ENCODE peak calls at places on chromosomes 11 and 22, in six cellular contexts. V is HFF-Myc, R is cardiac fibroblast, I is transverse colon, O is neuronal stem cell, Z is lower lobe of right lung. J is an unnamed sample.

GRCh38 chr11:1807628-1807995 is 27.2 kb upstream of the SYT8 start:
- DNase-seq in V (no peak), R (no peak), I (no peak), O (no peak), Z (no peak), J (no peak)

GRCh38 chr11:79312591-79313267 is 128.1 kb downstream of the TENM4 start:
- DNase-seq in V (no peak), R (no peak), I (no peak), O (no peak), Z (no peak), J (no peak)

GRCh38 chr11:96393753-96394348 is 4.0 kb downstream of the JRKL start:
- DNase-seq in V (peak), R (peak), I (no peak), O (no peak), Z (no peak), J (no peak)

GRCh38 chr11:22703040-22703439 is 36.6 kb downstream of the GAS2 start:
- DNase-seq in V (peak), R (peak), I (no peak), O (no peak), Z (no peak), J (no peak)

GRCh38 chr11:115075340-115075739 is 397.0 kb downstream of the NXPE2 start:
- DNase-seq in V (no peak), R (no peak), I (no peak), O (no peak), Z (no peak), J (no peak)

GRCh38 chr11:128860571-128861361 is 6.3 kb downstream of the KCNJ1 start:
- DNase-seq in V (no peak), R (peak), I (no peak), O (no peak), Z (no peak), J (no peak)

GRCh38 chr11:34651551-34651950 is 30.7 kb downstream of the EHF start:
- DNase-seq in V (no peak), R (peak), I (no peak), O (no peak), Z (no peak), J (no peak)

GRCh38 chr22:49657275-49657973 is 170.2 kb downstream of the BRD1 start:
- DNase-seq in V (no peak), R (no peak), I (peak), O (no peak), Z (peak), J (no peak)

GRCh38 chr22:19519041-19519926 is 4.9 kb downstream of the CLDN5 start:
- DNase-seq in V (no peak), R (no peak), I (no peak), O (no peak), Z (no peak), J (no peak)

GRCh38 chr22:49765951-49766350 is 61.7 kb downstream of the BRD1 start:
- DNase-seq in V (no peak), R (no peak), I (peak), O (no peak), Z (peak), J (peak)

GRCh38 chr22:24200616-24201212 is 19.4 kb downstream of the SUSD2 start:
- DNase-seq in V (no peak), R (peak), I (no peak), O (no peak), Z (no peak), J (no peak)

GRCh38 chr11:115379528-115379927 is 124.7 kb downstream of the CADM1 start:
- DNase-seq in V (no peak), R (no peak), I (no peak), O (no peak), Z (no peak), J (no peak)

GRCh38 chr11:61518032-61518795 is 9.7 kb downstream of the LRRC10B start:
- DNase-seq in V (no peak), R (no peak), I (no peak), O (no peak), Z (no peak), J (no peak)

GRCh38 chr11:92340839-92341238 is 116.2 kb downstream of the FAT3 start:
- DNase-seq in V (peak), R (peak), I (peak), O (no peak), Z (no peak), J (peak)

GRCh38 chr11:19931768-19932369 is 219.2 kb downstream of the NAV2 start:
- DNase-seq in V (no peak), R (no peak), I (no peak), O (no peak), Z (no peak), J (no peak)

GRCh38 chr22:43967069-43967468 is 11.8 kb downstream of the SAMM50 start:
- DNase-seq in V (no peak), R (no peak), I (no peak), O (no peak), Z (no peak), J (no peak)

GRCh38 chr11:43517518-43517917 is 158.8 kb downstream of the TTC17 start:
- DNase-seq in V (no peak), R (no peak), I (no peak), O (no peak), Z (no peak), J (no peak)

GRCh38 chr11:9739108-9739507 is 75.2 kb downstream of the SWAP70 start:
- DNase-seq in V (no peak), R (no peak), I (no peak), O (no peak), Z (no peak), J (no peak)

GRCh38 chr11:19241260-19242183 is 777 bp upstream of the E2F8 start:
- DNase-seq in V (no peak), R (peak), I (peak), O (peak), Z (peak), J (peak)

GRCh38 chr11:2507212-2507901 is 62.5 kb downstream of the KCNQ1 start:
- DNase-seq in V (no peak), R (no peak), I (peak), O (no peak), Z (no peak), J (peak)

GRCh38 chr22:50456026-50456425 is 18.8 kb downstream of the SBF1 start:
- DNase-seq in V (no peak), R (no peak), I (no peak), O (no peak), Z (no peak), J (no peak)

GRCh38 chr11:61513143-61513740 is 4.7 kb downstream of the LRRC10B start:
- DNase-seq in V (no peak), R (no peak), I (no peak), O (no peak), Z (no peak), J (peak)

GRCh38 chr11:13448876-13449275 is 14.1 kb downstream of the BTBD10 start:
- DNase-seq in V (no peak), R (peak), I (no peak), O (no peak), Z (no peak), J (no peak)

GRCh38 chr11:71481101-71481960 is 28.3 kb downstream of the NADSYN1 start:
- DNase-seq in V (no peak), R (no peak), I (no peak), O (no peak), Z (no peak), J (no peak)

GRCh38 chr11:125454047-125454446 is 42.0 kb downstream of the FEZ1 start:
- DNase-seq in V (no peak), R (no peak), I (no peak), O (no peak), Z (no peak), J (no peak)
- H3K4me3 ChIP-seq in V (no peak), R (no peak), I (no peak), O (no peak), Z (no peak), J (no peak)

GRCh38 chr11:316891-317291 is 3.1 kb downstream of the IFITM1 start:
- DNase-seq in V (no peak), R (no peak), I (no peak), O (no peak), Z (no peak), J (no peak)
- H3K4me3 ChIP-seq in V (peak), R (no peak), I (no peak), O (peak), Z (peak), J (no peak)

DNA sequence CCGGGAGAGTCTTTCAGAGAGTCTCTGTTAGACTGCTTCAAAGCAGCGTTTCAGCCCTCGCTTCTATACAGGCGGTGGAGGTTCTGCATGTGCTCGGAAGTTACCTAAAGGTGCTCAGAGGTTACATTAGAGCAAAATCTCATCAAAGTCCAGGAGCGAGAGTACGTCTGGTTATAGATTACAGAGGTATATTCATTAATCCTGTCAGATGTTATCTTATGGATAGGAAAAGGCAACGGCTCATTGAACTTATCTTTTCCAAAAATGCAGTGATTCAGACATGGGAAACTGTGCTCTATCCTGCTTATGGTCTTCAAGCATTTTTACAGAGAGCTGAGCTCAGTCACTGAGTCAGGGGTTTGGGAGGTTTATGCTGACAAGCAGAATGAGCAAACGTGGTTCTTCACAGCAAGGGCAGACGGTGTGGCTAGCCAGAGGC is 9.1 kb upstream of the ZBED5 start:
- DNase-seq in V (no peak), R (peak), I (no peak), O (no peak), Z (no peak), J (no peak)
- H3K4me3 ChIP-seq in V (no peak), R (no peak), I (no peak), O (no peak), Z (no peak), J (no peak)

DNA sequence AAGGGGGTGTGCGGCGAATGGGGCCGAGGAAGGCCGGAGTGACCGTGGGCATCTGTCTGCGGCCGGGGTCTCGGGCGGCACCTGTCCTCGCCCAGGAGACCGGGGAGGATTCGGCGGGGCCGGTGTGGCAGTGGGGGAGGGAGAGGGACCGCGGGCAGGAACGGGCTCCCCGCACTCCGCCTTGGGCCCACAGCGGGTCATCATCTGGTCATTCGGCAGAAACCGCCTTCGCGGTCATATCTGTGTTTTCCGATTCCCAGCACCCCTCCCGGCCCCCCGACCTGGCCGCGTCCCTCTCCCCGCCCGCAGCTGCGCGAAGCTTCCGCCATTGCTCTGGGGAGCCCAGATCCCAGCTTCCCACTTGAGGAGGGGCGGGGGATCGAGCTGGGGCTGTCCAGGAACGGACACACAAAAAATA is 824 bp upstream of the CBX6 start:
- DNase-seq in V (no peak), R (peak), I (peak), O (no peak), Z (peak), J (peak)
- H3K4me3 ChIP-seq in V (peak), R (peak), I (peak), O (peak), Z (peak), J (peak)

DNA sequence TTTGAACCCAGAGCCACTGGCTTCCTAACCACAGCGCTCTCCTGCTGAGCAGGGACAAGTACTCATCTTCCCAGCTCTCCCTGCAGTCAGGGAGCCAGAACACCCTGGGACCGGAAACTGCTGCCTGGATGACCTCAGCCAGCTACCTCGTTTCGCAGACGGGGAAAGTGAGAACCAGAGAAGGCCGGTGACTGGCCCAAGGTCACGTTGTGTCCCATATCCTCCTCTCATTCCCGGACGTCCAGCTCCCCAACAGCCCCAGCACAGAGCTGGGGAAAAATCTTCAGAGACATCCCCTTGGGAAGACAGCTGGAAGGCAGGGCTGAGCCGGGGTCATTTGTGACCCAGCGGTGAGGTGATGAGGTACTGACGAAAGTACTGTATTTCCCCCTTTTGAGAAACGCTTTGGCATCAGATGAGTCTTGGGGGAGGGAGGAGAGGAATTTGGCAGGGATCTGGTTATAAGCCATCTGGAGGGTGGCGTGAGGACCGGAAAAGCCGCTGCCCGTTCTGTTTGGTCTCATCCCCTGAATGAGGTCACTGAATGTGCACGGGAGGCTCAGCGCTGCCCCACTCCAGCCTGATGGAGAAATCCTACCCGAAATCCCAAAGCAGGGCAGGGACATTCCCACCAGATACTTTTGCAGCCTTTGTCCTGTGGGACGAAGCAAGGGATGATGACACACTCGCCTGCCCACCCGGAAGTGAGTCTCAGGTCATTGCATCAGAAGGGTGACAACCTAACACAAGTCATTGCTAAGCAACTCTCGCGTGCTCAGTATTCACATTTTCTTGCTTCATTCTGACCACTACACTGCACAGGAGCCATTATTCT is 41.1 kb downstream of the LIF start:
- DNase-seq in V (peak), R (peak), I (no peak), O (no peak), Z (no peak), J (no peak)
- H3K4me3 ChIP-seq in V (peak), R (no peak), I (no peak), O (no peak), Z (no peak), J (no peak)

GRCh38 chr22:17705565-17706450 is 67.3 kb downstream of the BCL2L13 start:
- DNase-seq in V (no peak), R (no peak), I (no peak), O (no peak), Z (no peak), J (no peak)
- H3K4me3 ChIP-seq in V (peak), R (peak), I (no peak), O (no peak), Z (peak), J (no peak)